ENCODE peak calls at places on chromosomes 7 and 10, in six cellular contexts. J is naive thymus-derived CD8-positive, alpha-beta T cell; Z is stimulated activated CD4-positive, alpha-beta T cell treated with anti-CD3 and anti-CD28 coated beads, TNF-alpha, amount 100 ng/mL, for 4 hours; S is Right ventricle myocardium superior; G is kidney; X is NCI-H1436 treated with DMSO at 0.1 percent for 48 hours. H is an unnamed sample.

GRCh38 chr7:36545291-36545690 is 155.6 kb downstream of the ANLN start:
- DNase-seq in J (no peak), Z (no peak), S (no peak), G (no peak), X (no peak), H (no peak)

GRCh38 chr7:134724606-134725005 is 54.8 kb upstream of the CALD1 start:
- DNase-seq in J (no peak), Z (no peak), S (no peak), G (no peak), X (no peak), H (no peak)

GRCh38 chr7:46979439-46979838 is 602.5 kb downstream of the TNS3 start:
- DNase-seq in J (no peak), Z (no peak), S (no peak), G (no peak), X (no peak), H (no peak)

GRCh38 chr7:139488810-139489209 is 5.3 kb upstream of the KLRG2 start:
- DNase-seq in J (no peak), Z (no peak), S (no peak), G (peak; percentile 69), X (no peak), H (no peak)

GRCh38 chr7:99312316-99313203 is 13.1 kb upstream of the ARPC1A start:
- DNase-seq in J (peak; percentile 72), Z (peak; percentile 37), S (peak; percentile 72), G (no peak), X (no peak), H (peak; percentile 83)

GRCh38 chr7:44144968-44145418 is 3.9 kb upstream of the MYL7 start:
- DNase-seq in J (no peak), Z (no peak), S (no peak), G (no peak), X (no peak), H (no peak)

GRCh38 chr10:57638411-57638810 is 629.3 kb downstream of the IPMK start:
- DNase-seq in J (no peak), Z (no peak), S (no peak), G (no peak), X (no peak), H (no peak)

GRCh38 chr10:120436431-120437142 is 20.4 kb upstream of the PLPP4 start:
- DNase-seq in J (no peak), Z (no peak), S (no peak), G (no peak), X (no peak), H (no peak)

GRCh38 chr7:116804459-116804858 is 57.9 kb upstream of the CAPZA2 start:
- DNase-seq in J (no peak), Z (no peak), S (no peak), G (no peak), X (no peak), H (no peak)

H was measured in stomach.